ENCODE peak calls at places on chromosomes 16 and 17, in four cellular contexts. R is hippocampal formation, K is memory B cell, L is HTR-8/SVneo. Q is an unnamed sample.

GRCh38 chr17:80354381-80354780 is 60.6 kb upstream of the ENDOV start:
- DNase-seq in R (no peak), K (no peak), L (no peak), Q (no peak)

GRCh38 chr16:66661210-66661560 is 35.4 kb downstream of the CMTM4 start:
- DNase-seq in R (no peak), K (no peak), L (no peak), Q (no peak)

GRCh38 chr17:56358651-56359050 is 205.4 kb downstream of the ANKFN1 start:
- DNase-seq in R (no peak), K (no peak), L (peak), Q (no peak)

GRCh38 chr17:17179371-17179827 is 26.7 kb downstream of the PLD6 start:
- DNase-seq in R (no peak), K (no peak), L (no peak), Q (no peak)

GRCh38 chr17:48540213-48540612 is 4.7 kb downstream of the HOXB2 start:
- DNase-seq in R (no peak), K (no peak), L (no peak), Q (no peak)

GRCh38 chr17:80785477-80786178 is 206.0 kb upstream of the CHMP6 start:
- DNase-seq in R (no peak), K (no peak), L (no peak), Q (no peak)

GRCh38 chr16:706189-707061 is 824 bp upstream of the FBXL16 start:
- DNase-seq in R (no peak), K (no peak), L (no peak), Q (no peak)

GRCh38 chr17:64091116-64091515 is 38.8 kb downstream of the ERN1 start:
- DNase-seq in R (no peak), K (no peak), L (no peak), Q (no peak)

GRCh38 chr17:5237541-5238016 is 2.9 kb upstream of the SCIMP start:
- DNase-seq in R (no peak), K (no peak), L (peak), Q (peak)

GRCh38 chr16:27703545-27703944 is 153.6 kb downstream of the KATNIP start:
- DNase-seq in R (no peak), K (no peak), L (no peak), Q (no peak)

GRCh38 chr17:75065562-75066151 is 18.6 kb downstream of the KCTD2 start:
- DNase-seq in R (no peak), K (no peak), L (no peak), Q (no peak)

GRCh38 chr16:76535-77272 is 1.3 kb upstream of the MPG start:
- DNase-seq in R (no peak), K (no peak), L (peak), Q (peak)

GRCh38 chr17:65573283-65573603 is 11.8 kb upstream of the AXIN2 start:
- DNase-seq in R (no peak), K (no peak), L (no peak), Q (no peak)

GRCh38 chr16:66662445-66663194 is 33.9 kb downstream of the CMTM4 start:
- DNase-seq in R (no peak), K (no peak), L (peak), Q (peak)

GRCh38 chr17:28372203-28372944 is 880 bp downstream of the SARM1 start:
- DNase-seq in R (no peak), K (no peak), L (no peak), Q (peak)

GRCh38 chr17:61400058-61400785 is 579 bp downstream of the TBX2 start:
- DNase-seq in R (no peak), K (no peak), L (no peak), Q (peak)

GRCh38 chr16:49782405-49782804 is 73.5 kb downstream of the ZNF423 start:
- DNase-seq in R (no peak), K (no peak), L (no peak), Q (no peak)

GRCh38 chr16:67394271-67395104 is 1.2 kb upstream of the TPPP3 start:
- DNase-seq in R (no peak), K (peak), L (no peak), Q (peak)

GRCh38 chr17:44400226-44400847 is 10.9 kb upstream of the ITGA2B start:
- DNase-seq in R (no peak), K (no peak), L (peak), Q (no peak)

GRCh38 chr16:88810868-88811599 is 694 bp downstream of the APRT start:
- DNase-seq in R (peak), K (no peak), L (peak), Q (peak)